ENCODE peak calls at places on chromosome 4, in four cellular contexts. One of them, this sample, is unnamed.
A peak's percentile ranks its signal among the peaks of the same experiment; 100 is the strongest.

GRCh38 chr4:159160242-159160641 is 57.4 kb downstream of the RAPGEF2 start:
- DNase-seq in IMR-90: no peak
- DNase-seq in ascending aorta: no peak
- DNase-seq in SK-N-SH: peak; percentile 58
- DNase-seq in this sample: no peak

GRCh38 chr4:186029731-186030421 is 39.1 kb upstream of the TLR3 start:
- DNase-seq in IMR-90: peak; percentile 5
- DNase-seq in ascending aorta: peak; percentile 95
- DNase-seq in SK-N-SH: peak; percentile 73
- DNase-seq in this sample: no peak

GRCh38 chr4:111631157-111631999 is 513.9 kb upstream of the FAM241A start:
- DNase-seq in IMR-90: peak; percentile 37
- DNase-seq in ascending aorta: no peak
- DNase-seq in SK-N-SH: no peak
- DNase-seq in this sample: no peak

GRCh38 chr4:123652501-123652900 is 255.9 kb downstream of the SPRY1 start:
- DNase-seq in IMR-90: peak; percentile 24
- DNase-seq in ascending aorta: no peak
- DNase-seq in SK-N-SH: no peak
- DNase-seq in this sample: no peak

GRCh38 chr4:1382776-1383727 is 23.2 kb downstream of the NKX1-1 start:
- DNase-seq in IMR-90: no peak
- DNase-seq in ascending aorta: no peak
- DNase-seq in SK-N-SH: no peak
- DNase-seq in this sample: no peak

GRCh38 chr4:7050481-7051143 is 7.4 kb downstream of the TADA2B start:
- DNase-seq in IMR-90: no peak
- DNase-seq in ascending aorta: no peak
- DNase-seq in SK-N-SH: no peak
- DNase-seq in this sample: no peak

GRCh38 chr4:81421346-81422218 is 50.1 kb downstream of the RASGEF1B start:
- DNase-seq in IMR-90: peak; percentile 56
- DNase-seq in ascending aorta: no peak
- DNase-seq in SK-N-SH: no peak
- DNase-seq in this sample: peak; percentile 97

GRCh38 chr4:147760695-147761094 is 28.8 kb downstream of the ARHGAP10 start:
- DNase-seq in IMR-90: no peak
- DNase-seq in ascending aorta: peak; percentile 82
- DNase-seq in SK-N-SH: peak; percentile 46
- DNase-seq in this sample: no peak

GRCh38 chr4:3869661-3870566 is 103.7 kb downstream of the ADRA2C start:
- DNase-seq in IMR-90: no peak
- DNase-seq in ascending aorta: no peak
- DNase-seq in SK-N-SH: no peak
- DNase-seq in this sample: no peak

GRCh38 chr4:8331567-8331955 is 62.0 kb downstream of the HTRA3 start:
- DNase-seq in IMR-90: no peak
- DNase-seq in ascending aorta: peak; percentile 30
- DNase-seq in SK-N-SH: no peak
- DNase-seq in this sample: no peak

GRCh38 chr4:8332891-8333331 is 63.4 kb downstream of the HTRA3 start:
- DNase-seq in IMR-90: no peak
- DNase-seq in ascending aorta: peak; percentile 59
- DNase-seq in SK-N-SH: no peak
- DNase-seq in this sample: no peak

GRCh38 chr4:8333726-8334460 is 64.3 kb downstream of the HTRA3 start:
- DNase-seq in IMR-90: no peak
- DNase-seq in ascending aorta: peak; percentile 43
- DNase-seq in SK-N-SH: no peak
- DNase-seq in this sample: no peak

GRCh38 chr4:8330821-8331566 is 61.4 kb downstream of the HTRA3 start:
- DNase-seq in IMR-90: no peak
- DNase-seq in ascending aorta: peak; percentile 83
- DNase-seq in SK-N-SH: no peak
- DNase-seq in this sample: no peak

GRCh38 chr4:8332038-8332857 is 62.7 kb downstream of the HTRA3 start:
- DNase-seq in IMR-90: no peak
- DNase-seq in ascending aorta: peak; percentile 44
- DNase-seq in SK-N-SH: no peak
- DNase-seq in this sample: no peak
- H3K27ac ChIP-seq in IMR-90: no peak overlapping the region
- H3K27ac ChIP-seq in ascending aorta: no peak overlapping the region
- H3K27ac ChIP-seq in SK-N-SH: no peak overlapping the region
- H3K27ac ChIP-seq in this sample: no peak overlapping the region

GRCh38 chr4:153467897-153468262 is 1.7 kb downstream of the TMEM131L start:
- DNase-seq in IMR-90: no peak
- DNase-seq in ascending aorta: no peak
- DNase-seq in SK-N-SH: no peak
- DNase-seq in this sample: no peak

GRCh38 chr4:153466637-153467153 is 535 bp downstream of the TMEM131L start:
- DNase-seq in IMR-90: no peak
- DNase-seq in ascending aorta: peak; percentile 66
- DNase-seq in SK-N-SH: peak; percentile 75
- DNase-seq in this sample: no peak

GRCh38 chr4:153467154-153467896 is 1.2 kb downstream of the TMEM131L start:
- DNase-seq in IMR-90: no peak
- DNase-seq in ascending aorta: peak; percentile 68
- DNase-seq in SK-N-SH: peak; percentile 54
- DNase-seq in this sample: peak; percentile 58

GRCh38 chr4:153465922-153466636 is at the start of gene TMEM131L:
- DNase-seq in IMR-90: peak; percentile 52
- DNase-seq in ascending aorta: peak; percentile 79
- DNase-seq in SK-N-SH: peak; percentile 95
- DNase-seq in this sample: peak; percentile 71

GRCh38 chr4:153468587-153468986 is 2.4 kb downstream of the TMEM131L start:
- DNase-seq in IMR-90: no peak
- DNase-seq in ascending aorta: no peak
- DNase-seq in SK-N-SH: peak; percentile 53
- DNase-seq in this sample: no peak
- H3K27ac ChIP-seq in IMR-90: no peak overlapping the region
- H3K27ac ChIP-seq in ascending aorta: no peak overlapping the region
- H3K27ac ChIP-seq in SK-N-SH: no peak overlapping the region
- H3K27ac ChIP-seq in this sample: peak overlapping the region; percentile 33

GRCh38 chr4:168994961-168995360 is 15.1 kb downstream of the CBR4 start:
- DNase-seq in IMR-90: no peak
- DNase-seq in ascending aorta: no peak
- DNase-seq in SK-N-SH: no peak
- DNase-seq in this sample: no peak

GRCh38 chr4:168998596-168998995 is 11.5 kb downstream of the CBR4 start:
- DNase-seq in IMR-90: no peak
- DNase-seq in ascending aorta: no peak
- DNase-seq in SK-N-SH: no peak
- DNase-seq in this sample: no peak

GRCh38 chr4:168995537-168996295 is 14.3 kb downstream of the CBR4 start:
- DNase-seq in IMR-90: peak; percentile 19
- DNase-seq in ascending aorta: no peak
- DNase-seq in SK-N-SH: no peak
- DNase-seq in this sample: peak; percentile 9

GRCh38 chr4:169000315-169000714 is 9.7 kb downstream of the CBR4 start:
- DNase-seq in IMR-90: no peak
- DNase-seq in ascending aorta: no peak
- DNase-seq in SK-N-SH: no peak
- DNase-seq in this sample: no peak

DNA sequence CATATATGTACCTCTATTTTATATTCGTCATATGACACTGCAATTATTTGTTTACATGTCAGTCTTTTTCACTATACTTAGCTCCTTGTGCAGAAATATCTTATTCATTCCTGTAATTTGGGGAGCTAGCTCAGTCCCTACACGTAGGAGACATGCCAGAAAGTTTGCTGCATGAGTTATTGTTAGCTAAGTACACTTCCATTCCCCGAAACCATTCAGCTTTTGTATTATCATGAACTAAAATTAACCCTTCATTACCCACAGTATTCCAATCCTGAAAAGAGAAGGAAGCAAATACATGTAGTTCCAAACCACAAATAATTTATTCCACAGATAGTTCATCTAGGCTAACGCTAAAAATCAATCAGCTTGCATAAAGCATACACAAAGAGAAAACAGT is 10.2 kb downstream of the CBR4 start:
- DNase-seq in IMR-90: no peak
- DNase-seq in ascending aorta: no peak
- DNase-seq in SK-N-SH: no peak
- DNase-seq in this sample: no peak
- H3K27ac ChIP-seq in IMR-90: no peak overlapping the region
- H3K27ac ChIP-seq in ascending aorta: no peak overlapping the region
- H3K27ac ChIP-seq in SK-N-SH: no peak overlapping the region
- H3K27ac ChIP-seq in this sample: no peak overlapping the region

GRCh38 chr4:128322311-128322710 is 34.7 kb upstream of the PGRMC2 start:
- DNase-seq in IMR-90: peak; percentile 28
- DNase-seq in ascending aorta: no peak
- DNase-seq in SK-N-SH: no peak
- DNase-seq in this sample: no peak
- H3K27ac ChIP-seq in IMR-90: peak overlapping the region; percentile 10
- H3K27ac ChIP-seq in ascending aorta: no peak overlapping the region
- H3K27ac ChIP-seq in SK-N-SH: peak overlapping the region; percentile 39
- H3K27ac ChIP-seq in this sample: no peak overlapping the region

GRCh38 chr4:52715255-52715897 is 35.8 kb downstream of the ERVMER34-1 start:
- DNase-seq in IMR-90: no peak
- DNase-seq in ascending aorta: no peak
- DNase-seq in SK-N-SH: no peak
- DNase-seq in this sample: no peak
- H3K27ac ChIP-seq in IMR-90: no peak overlapping the region
- H3K27ac ChIP-seq in ascending aorta: no peak overlapping the region
- H3K27ac ChIP-seq in SK-N-SH: peak overlapping the region; percentile 43
- H3K27ac ChIP-seq in this sample: no peak overlapping the region

DNA sequence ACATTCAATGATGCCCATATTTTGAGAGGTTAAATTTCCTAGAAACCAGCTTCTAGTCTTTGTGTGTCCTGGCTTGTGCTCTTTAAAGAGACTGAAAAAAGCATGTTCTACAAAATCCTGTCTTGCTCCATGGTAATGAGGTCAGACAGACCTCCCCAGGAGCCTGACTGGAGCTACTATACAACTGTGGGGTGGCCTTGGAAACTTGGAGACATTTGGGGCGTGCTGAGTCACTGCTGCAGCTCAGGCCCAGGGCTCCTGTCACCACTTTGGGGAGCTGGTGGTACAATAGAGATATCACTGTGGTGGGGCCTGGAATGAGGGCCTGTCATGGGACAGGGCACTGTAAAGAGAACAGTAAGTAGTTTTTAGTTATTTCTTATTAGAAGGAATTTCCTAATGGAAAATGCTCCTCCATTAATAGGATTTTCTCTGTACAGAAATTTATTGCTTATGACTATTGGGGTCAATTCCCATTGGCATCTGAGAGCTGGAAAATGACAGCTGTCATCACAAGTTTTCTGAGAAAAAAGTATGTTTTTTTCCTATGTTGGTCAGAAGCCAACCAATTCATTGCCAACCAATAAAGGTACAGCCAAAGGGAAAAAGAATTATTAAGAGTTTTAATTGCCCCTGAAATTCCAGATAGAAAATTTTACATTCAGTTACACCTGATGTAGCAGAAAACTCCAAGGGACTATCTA is 207.4 kb upstream of the JADE1 start:
- DNase-seq in IMR-90: peak; percentile 31
- DNase-seq in ascending aorta: no peak
- DNase-seq in SK-N-SH: no peak
- DNase-seq in this sample: no peak
- H3K27ac ChIP-seq in IMR-90: peak overlapping the region; percentile 77
- H3K27ac ChIP-seq in ascending aorta: no peak overlapping the region
- H3K27ac ChIP-seq in SK-N-SH: peak overlapping the region; percentile 61
- H3K27ac ChIP-seq in this sample: no peak overlapping the region

This sample was measured in small intestine.